ENCODE peak calls at places on chromosomes 1 and 21, in four cellular contexts. One of them, this sample, is unnamed.

GRCh38 chr1:3914331-3914851 is 14.3 kb upstream of the C1orf174 start:
- DNase-seq in heart right ventricle: no peak
- DNase-seq in lower leg skin: peak; percentile 65
- DNase-seq in endodermal cell: no peak
- DNase-seq in this sample: no peak

GRCh38 chr1:227532019-227532619 is 31.2 kb upstream of the ZNF678 start:
- DNase-seq in heart right ventricle: no peak
- DNase-seq in lower leg skin: no peak
- DNase-seq in endodermal cell: no peak
- DNase-seq in this sample: peak; percentile 11

GRCh38 chr21:14900058-14900457 is 164.7 kb downstream of the NRIP1 start:
- DNase-seq in heart right ventricle: no peak
- DNase-seq in lower leg skin: no peak
- DNase-seq in endodermal cell: no peak
- DNase-seq in this sample: peak; percentile 57

GRCh38 chr1:151905070-151905442 is 4.3 kb downstream of the THEM4 start:
- DNase-seq in heart right ventricle: no peak
- DNase-seq in lower leg skin: no peak
- DNase-seq in endodermal cell: no peak
- DNase-seq in this sample: no peak

GRCh38 chr1:224058303-224058702 is 55.6 kb upstream of the FBXO28 start:
- DNase-seq in heart right ventricle: no peak
- DNase-seq in lower leg skin: no peak
- DNase-seq in endodermal cell: no peak
- DNase-seq in this sample: peak; percentile 94

GRCh38 chr1:19799233-19799876 is 361 bp downstream of the TMCO4 start:
- DNase-seq in heart right ventricle: peak; percentile 35
- DNase-seq in lower leg skin: peak; percentile 91
- DNase-seq in endodermal cell: peak; percentile 74
- DNase-seq in this sample: peak; percentile 28

GRCh38 chr1:151238467-151238739 is 16.1 kb upstream of the PSMD4 start:
- DNase-seq in heart right ventricle: no peak
- DNase-seq in lower leg skin: no peak
- DNase-seq in endodermal cell: no peak
- DNase-seq in this sample: peak; percentile 44

GRCh38 chr1:52662645-52663313 is 29.8 kb downstream of the SHISAL2A start:
- DNase-seq in heart right ventricle: no peak
- DNase-seq in lower leg skin: no peak
- DNase-seq in endodermal cell: peak; percentile 90
- DNase-seq in this sample: peak; percentile 96

GRCh38 chr1:40766017-40766416 is 17.6 kb upstream of the KCNQ4 start:
- DNase-seq in heart right ventricle: no peak
- DNase-seq in lower leg skin: no peak
- DNase-seq in endodermal cell: no peak
- DNase-seq in this sample: no peak

GRCh38 chr1:34851431-34852105 is 8.0 kb downstream of the SMIM12 start:
- DNase-seq in heart right ventricle: peak; percentile 76
- DNase-seq in lower leg skin: peak; percentile 89
- DNase-seq in endodermal cell: no peak
- DNase-seq in this sample: peak; percentile 36

GRCh38 chr21:45432575-45433255 is 27.8 kb downstream of the COL18A1 start:
- DNase-seq in heart right ventricle: no peak
- DNase-seq in lower leg skin: no peak
- DNase-seq in endodermal cell: no peak
- DNase-seq in this sample: no peak

GRCh38 chr1:21289700-21290545 is at the start of gene ECE1:
- DNase-seq in heart right ventricle: peak; percentile 52
- DNase-seq in lower leg skin: peak; percentile 93
- DNase-seq in endodermal cell: peak; percentile 90
- DNase-seq in this sample: peak; percentile 41

GRCh38 chr1:59554011-59554673 is 257.2 kb downstream of the FGGY start:
- DNase-seq in heart right ventricle: no peak
- DNase-seq in lower leg skin: no peak
- DNase-seq in endodermal cell: no peak
- DNase-seq in this sample: no peak

GRCh38 chr1:230145505-230145899 is 78.5 kb downstream of the GALNT2 start:
- DNase-seq in heart right ventricle: no peak
- DNase-seq in lower leg skin: no peak
- DNase-seq in endodermal cell: no peak
- DNase-seq in this sample: no peak

GRCh38 chr1:59146651-59147358 is 150.1 kb upstream of the FGGY start:
- DNase-seq in heart right ventricle: peak; percentile 61
- DNase-seq in lower leg skin: peak; percentile 86
- DNase-seq in endodermal cell: peak; percentile 85
- DNase-seq in this sample: no peak

GRCh38 chr1:33763406-33763805 is 100.5 kb upstream of the HMGB4 start:
- DNase-seq in heart right ventricle: no peak
- DNase-seq in lower leg skin: peak; percentile 34
- DNase-seq in endodermal cell: peak; percentile 38
- DNase-seq in this sample: peak; percentile 47

GRCh38 chr21:37415938-37416337 is 49.4 kb downstream of the DYRK1A start:
- DNase-seq in heart right ventricle: no peak
- DNase-seq in lower leg skin: no peak
- DNase-seq in endodermal cell: no peak
- DNase-seq in this sample: no peak

GRCh38 chr1:228397454-228397786 is 9.2 kb downstream of the TRIM11 start:
- DNase-seq in heart right ventricle: no peak
- DNase-seq in lower leg skin: no peak
- DNase-seq in endodermal cell: no peak
- DNase-seq in this sample: no peak

GRCh38 chr1:223794040-223794880 is 51.5 kb downstream of the TP53BP2 start:
- DNase-seq in heart right ventricle: no peak
- DNase-seq in lower leg skin: no peak
- DNase-seq in endodermal cell: no peak
- DNase-seq in this sample: peak; percentile 54

GRCh38 chr1:165907256-165907857 is 79.9 kb downstream of the UCK2 start:
- DNase-seq in heart right ventricle: no peak
- DNase-seq in lower leg skin: peak; percentile 76
- DNase-seq in endodermal cell: peak; percentile 55
- DNase-seq in this sample: no peak

GRCh38 chr1:187853505-187853904 is 1024.8 kb downstream of the PLA2G4A start:
- DNase-seq in heart right ventricle: no peak
- DNase-seq in lower leg skin: no peak
- DNase-seq in endodermal cell: no peak
- DNase-seq in this sample: no peak

GRCh38 chr1:71587961-71588360 is 507.1 kb upstream of the ZRANB2 start:
- DNase-seq in heart right ventricle: no peak
- DNase-seq in lower leg skin: no peak
- DNase-seq in endodermal cell: no peak
- DNase-seq in this sample: peak; percentile 29
- TF ChIP-seq CTCF in heart right ventricle: peak; percentile 59
- TF ChIP-seq CTCF in lower leg skin: no peak
- TF ChIP-seq CTCF in endodermal cell: peak; percentile 68
- TF ChIP-seq CTCF in this sample: peak; percentile 33

GRCh38 chr1:101409102-101409501 is 172.3 kb downstream of the S1PR1 start:
- DNase-seq in heart right ventricle: no peak
- DNase-seq in lower leg skin: no peak
- DNase-seq in endodermal cell: no peak
- DNase-seq in this sample: no peak
- H3K4me3 ChIP-seq in heart right ventricle: no peak overlapping the region
- H3K4me3 ChIP-seq in lower leg skin: no peak overlapping the region
- H3K4me3 ChIP-seq in endodermal cell: no peak overlapping the region
- H3K4me3 ChIP-seq in this sample: no peak overlapping the region

GRCh38 chr1:83508485-83509151 is 490.3 kb downstream of the TTLL7 start:
- DNase-seq in heart right ventricle: peak; percentile 58
- DNase-seq in lower leg skin: no peak
- DNase-seq in endodermal cell: no peak
- DNase-seq in this sample: no peak

GRCh38 chr1:83515566-83516169 is 483.3 kb downstream of the TTLL7 start:
- DNase-seq in heart right ventricle: no peak
- DNase-seq in lower leg skin: no peak
- DNase-seq in endodermal cell: no peak
- DNase-seq in this sample: no peak

GRCh38 chr1:83511327-83511726 is 487.6 kb downstream of the TTLL7 start:
- DNase-seq in heart right ventricle: no peak
- DNase-seq in lower leg skin: no peak
- DNase-seq in endodermal cell: no peak
- DNase-seq in this sample: no peak

GRCh38 chr1:83509229-83509870 is 489.6 kb downstream of the TTLL7 start:
- DNase-seq in heart right ventricle: no peak
- DNase-seq in lower leg skin: no peak
- DNase-seq in endodermal cell: no peak
- DNase-seq in this sample: no peak

DNA sequence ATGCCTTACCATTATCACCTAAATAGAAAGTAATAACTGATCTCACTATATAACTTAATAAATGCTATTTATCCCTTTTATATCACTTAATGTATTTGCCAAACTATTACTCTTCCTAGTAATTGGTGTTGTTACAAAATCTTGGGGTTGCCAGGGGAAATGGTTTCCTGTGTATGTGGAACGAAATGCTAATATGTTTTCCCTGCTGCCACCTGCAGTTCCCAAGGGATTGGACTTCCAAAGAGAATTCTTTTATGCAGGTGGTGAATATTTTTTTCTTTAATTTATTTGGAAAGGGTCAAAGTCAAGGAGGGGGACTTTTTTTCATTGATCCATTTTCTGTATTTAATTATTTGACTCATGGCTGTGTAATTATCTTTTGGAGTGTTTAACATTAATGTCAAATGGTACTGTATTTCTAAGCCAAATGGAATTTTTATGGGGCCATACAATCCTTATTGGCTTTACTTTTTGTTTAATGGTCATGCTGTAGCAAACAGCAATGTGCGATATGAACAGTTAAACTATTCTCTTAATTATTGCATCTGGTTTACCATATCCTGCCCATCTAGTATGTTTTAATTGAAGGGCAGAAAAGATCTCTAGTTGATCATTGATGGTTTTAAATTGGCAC is 486.4 kb downstream of the TTLL7 start:
- DNase-seq in heart right ventricle: peak; percentile 19
- DNase-seq in lower leg skin: no peak
- DNase-seq in endodermal cell: no peak
- DNase-seq in this sample: no peak
- TF ChIP-seq CTCF in heart right ventricle: no peak
- TF ChIP-seq CTCF in lower leg skin: no peak
- TF ChIP-seq CTCF in endodermal cell: no peak
- TF ChIP-seq CTCF in this sample: no peak

GRCh38 chr1:167618789-167619188 is 11.2 kb upstream of the RCSD1 start:
- DNase-seq in heart right ventricle: no peak
- DNase-seq in lower leg skin: no peak
- DNase-seq in endodermal cell: no peak
- DNase-seq in this sample: no peak

GRCh38 chr1:167617950-167618269 is 12.1 kb upstream of the RCSD1 start:
- DNase-seq in heart right ventricle: no peak
- DNase-seq in lower leg skin: no peak
- DNase-seq in endodermal cell: no peak
- DNase-seq in this sample: no peak

GRCh38 chr1:167618366-167618765 is 11.7 kb upstream of the RCSD1 start:
- DNase-seq in heart right ventricle: no peak
- DNase-seq in lower leg skin: peak; percentile 43
- DNase-seq in endodermal cell: peak; percentile 50
- DNase-seq in this sample: no peak

GRCh38 chr1:167616521-167616920 is 13.5 kb upstream of the RCSD1 start:
- DNase-seq in heart right ventricle: no peak
- DNase-seq in lower leg skin: no peak
- DNase-seq in endodermal cell: no peak
- DNase-seq in this sample: no peak

DNA sequence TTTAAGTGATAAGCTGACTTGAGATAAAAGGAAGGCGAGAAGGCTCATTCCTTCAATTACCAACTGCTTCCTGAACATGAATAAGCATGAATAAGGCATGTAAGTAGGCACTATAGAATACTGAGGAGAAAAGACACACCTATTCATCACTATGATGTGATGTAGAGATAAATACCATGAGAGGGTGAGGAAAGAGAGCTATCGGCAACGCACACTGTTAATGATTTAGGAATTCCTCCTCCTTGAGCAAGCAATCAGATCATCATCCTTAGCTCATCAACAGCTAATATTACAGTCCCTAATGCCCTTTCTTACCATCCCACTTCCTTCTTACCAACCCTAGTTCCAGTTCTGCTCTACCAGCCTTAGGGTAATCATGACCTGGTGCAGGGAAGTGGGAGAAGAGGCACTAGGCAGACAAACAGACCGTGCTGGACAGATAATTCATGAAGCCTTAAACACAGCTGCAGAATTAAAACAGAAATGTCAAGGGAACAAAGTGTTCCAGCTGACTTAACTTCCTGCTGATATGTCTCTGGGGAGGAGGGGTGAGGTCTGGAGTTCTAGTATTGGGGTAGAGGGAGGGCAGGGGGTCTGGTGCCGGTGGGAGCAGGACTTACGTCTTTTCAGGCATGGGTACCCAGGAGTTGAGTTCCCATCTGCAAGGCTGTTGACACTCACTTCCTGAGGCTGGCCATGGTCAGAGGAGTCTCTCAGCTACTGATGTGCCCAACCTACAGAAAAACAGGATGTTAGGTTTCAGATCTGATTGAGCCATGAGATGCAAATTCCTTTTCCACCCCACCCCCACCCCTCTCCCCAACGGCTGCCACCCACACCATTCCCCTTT is 12.7 kb upstream of the RCSD1 start:
- DNase-seq in heart right ventricle: peak; percentile 54
- DNase-seq in lower leg skin: no peak
- DNase-seq in endodermal cell: peak; percentile 79
- DNase-seq in this sample: peak; percentile 95
- H3K4me3 ChIP-seq in heart right ventricle: peak overlapping the region; percentile 15
- H3K4me3 ChIP-seq in lower leg skin: no peak overlapping the region
- H3K4me3 ChIP-seq in endodermal cell: no peak overlapping the region
- H3K4me3 ChIP-seq in this sample: no peak overlapping the region

GRCh38 chr1:24155011-24155782 is 12.3 kb upstream of the IL22RA1 start:
- DNase-seq in heart right ventricle: no peak
- DNase-seq in lower leg skin: peak; percentile 67
- DNase-seq in endodermal cell: peak; percentile 85
- DNase-seq in this sample: peak; percentile 83
- TF ChIP-seq CTCF in heart right ventricle: no peak
- TF ChIP-seq CTCF in lower leg skin: no peak
- TF ChIP-seq CTCF in endodermal cell: peak; percentile 78
- TF ChIP-seq CTCF in this sample: peak; percentile 33

This sample was measured in epithelial cell of esophagus.